ENCODE peak calls at places on chromosomes 3 and 15, in five cellular contexts. S is neuronal stem cell, Z is mesenchymal stem cell, R is H1, V is trophoblast cell. M is an unnamed sample.

GRCh38 chr3:175150812-175151411 is 291.8 kb downstream of the NAALADL2 start:
- DNase-seq in R (no peak), S (no peak), Z (no peak), V (peak), M (no peak)

GRCh38 chr3:67463656-67464055 is 190.8 kb downstream of the SUCLG2 start:
- DNase-seq in S (no peak), V (no peak), R (no peak), Z (no peak), M (no peak)

GRCh38 chr15:74664028-74664616 is 31.7 kb downstream of the EDC3 start:
- DNase-seq in Z (peak), R (no peak), S (no peak), V (no peak), M (no peak)

GRCh38 chr15:58666957-58667356 is 82.5 kb downstream of the ADAM10 start:
- DNase-seq in Z (peak), V (no peak), R (no peak), S (no peak), M (no peak)

GRCh38 chr3:132341746-132342145 is 24.5 kb downstream of the ACP3 start:
- DNase-seq in V (no peak), Z (no peak), S (no peak), R (no peak), M (no peak)

GRCh38 chr3:18390024-18390660 is 35.0 kb downstream of the SATB1 start:
- DNase-seq in R (no peak), S (no peak), V (no peak), Z (no peak), M (no peak)

GRCh38 chr3:84692261-84692660 is 266.5 kb upstream of the CADM2 start:
- DNase-seq in R (no peak), V (no peak), S (no peak), Z (no peak), M (no peak)

GRCh38 chr15:57821826-57822225 is 115.3 kb downstream of the POLR2M start:
- DNase-seq in R (no peak), S (no peak), V (no peak), Z (no peak), M (no peak)

GRCh38 chr3:139353920-139354556 is 10.2 kb downstream of the MRPS22 start:
- DNase-seq in Z (peak), S (no peak), R (no peak), V (peak), M (no peak)

GRCh38 chr3:77147836-77148578 is 108.1 kb downstream of the ROBO2 start:
- DNase-seq in Z (no peak), S (no peak), R (peak), V (no peak), M (peak)

GRCh38 chr15:87703238-87704111 is 553.1 kb downstream of the NTRK3 start:
- DNase-seq in Z (no peak), V (no peak), R (no peak), S (no peak), M (no peak)

GRCh38 chr3:4978966-4979400 is 254 bp upstream of the BHLHE40 start:
- DNase-seq in S (no peak), R (peak), Z (peak), V (peak), M (peak)

GRCh38 chr3:72756900-72757299 is 91.3 kb downstream of the SHQ1 start:
- DNase-seq in R (no peak), V (no peak), Z (no peak), S (no peak), M (no peak)

GRCh38 chr3:178291971-178292370 is 244.3 kb upstream of the KCNMB2 start:
- DNase-seq in V (no peak), S (no peak), R (no peak), Z (no peak), M (no peak)

GRCh38 chr3:112654492-112654891 is 13.5 kb upstream of the CCDC80 start:
- DNase-seq in V (no peak), Z (no peak), R (no peak), S (no peak), M (no peak)

GRCh38 chr15:89556413-89557262 is 18.6 kb upstream of the TICRR start:
- DNase-seq in R (peak), Z (peak), S (peak), V (peak), M (peak)

GRCh38 chr3:149473314-149473990 is 1.0 kb upstream of the TM4SF4 start:
- DNase-seq in V (no peak), R (no peak), S (no peak), Z (peak), M (no peak)

GRCh38 chr15:43828061-43828657 is 1.4 kb downstream of the WDR76 start:
- DNase-seq in Z (peak), V (no peak), R (no peak), S (no peak), M (no peak)

GRCh38 chr3:21839592-21839991 is 88.6 kb upstream of the ZNF385D start:
- DNase-seq in R (no peak), V (no peak), S (no peak), Z (peak), M (no peak)

GRCh38 chr15:63156086-63156707 is 1.1 kb downstream of the RPS27L start:
- DNase-seq in Z (peak), V (no peak), R (no peak), S (no peak), M (no peak)

GRCh38 chr15:32910839-32911238 is 193.0 kb downstream of the GREM1 start:
- DNase-seq in R (no peak), S (no peak), Z (no peak), V (no peak), M (no peak)

GRCh38 chr15:89781891-89782618 is 5.9 kb downstream of the MESP2 start:
- DNase-seq in S (no peak), R (no peak), Z (peak), V (peak), M (peak)

GRCh38 chr3:65785065-65785645 is 253.6 kb downstream of the MAGI1 start:
- DNase-seq in Z (peak), S (peak), V (no peak), R (no peak), M (no peak)

GRCh38 chr3:16132926-16133325 is 41.6 kb upstream of the GALNT15 start:
- DNase-seq in Z (no peak), V (no peak), S (no peak), R (no peak), M (no peak)

GRCh38 chr3:145639880-145640279 is 521.1 kb downstream of the PLOD2 start:
- DNase-seq in V (no peak), R (no peak), Z (no peak), S (no peak), M (no peak)

GRCh38 chr3:106826861-106827311 is 550.4 kb upstream of the CCDC54 start:
- DNase-seq in R (no peak), Z (peak), V (no peak), S (no peak), M (no peak)

GRCh38 chr15:84961114-84961452 is 20.6 kb upstream of the PDE8A start:
- DNase-seq in Z (peak), R (no peak), S (no peak), V (peak), M (no peak)

GRCh38 chr3:64343692-64344440 is 118.6 kb upstream of the PRICKLE2 start:
- DNase-seq in V (no peak), Z (peak), R (no peak), S (no peak), M (no peak)

GRCh38 chr3:126661965-126662364 is 7.0 kb upstream of the TXNRD3 start:
- DNase-seq in V (no peak), R (no peak), Z (no peak), S (no peak), M (no peak)

GRCh38 chr3:126664591-126665214 is 9.8 kb upstream of the TXNRD3 start:
- DNase-seq in R (no peak), V (no peak), S (no peak), Z (peak), M (peak)

GRCh38 chr3:126663750-126664149 is 8.8 kb upstream of the TXNRD3 start:
- DNase-seq in V (no peak), S (no peak), R (no peak), Z (no peak), M (no peak)

GRCh38 chr3:126661532-126661931 is 6.6 kb upstream of the TXNRD3 start:
- DNase-seq in Z (no peak), V (no peak), S (no peak), R (no peak), M (no peak)

DNA sequence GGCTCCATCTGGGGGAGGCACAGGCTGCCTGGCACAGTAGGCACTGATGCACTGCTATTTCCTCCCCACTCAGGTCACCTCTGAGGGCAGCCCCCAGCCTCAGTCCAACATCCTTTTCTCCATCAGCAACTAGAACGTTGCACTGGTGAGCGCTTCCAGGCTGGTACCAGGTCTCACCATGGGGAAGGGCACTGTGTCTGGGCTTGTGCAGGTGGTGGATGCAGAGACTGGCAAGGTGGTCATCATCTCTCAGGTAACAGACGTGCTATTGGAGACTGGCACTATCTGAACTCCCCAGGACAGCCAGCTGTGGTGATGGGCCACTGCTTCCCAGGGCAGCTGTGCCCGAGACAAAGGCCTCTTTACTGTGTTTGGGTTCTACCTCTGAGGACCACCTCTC is 8.3 kb upstream of the TXNRD3 start:
- DNase-seq in Z (no peak), V (no peak), S (no peak), R (no peak), M (no peak)
- H2BK12ac ChIP-seq in Z (no peak), V (no peak), S (peak), R (no peak), M (no peak)

DNA sequence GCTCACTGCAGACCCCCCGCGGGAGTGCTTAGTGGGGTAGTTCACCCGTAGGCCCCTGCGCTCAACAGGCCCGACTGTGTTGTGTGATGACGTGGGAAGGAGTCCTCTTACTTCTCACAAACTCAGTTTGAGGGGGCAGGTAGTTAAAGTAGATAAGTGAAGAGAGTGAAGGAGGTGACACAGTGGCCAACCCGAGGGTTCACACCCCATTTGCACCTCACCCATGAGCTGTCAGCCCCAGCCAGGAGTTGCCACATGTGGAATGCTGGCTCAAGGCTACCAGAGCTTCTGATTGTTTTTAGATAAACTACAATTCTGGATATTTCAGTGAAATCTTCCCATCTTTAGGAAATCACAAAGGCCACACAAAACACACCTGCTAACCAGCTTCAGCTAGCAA is 64.1 kb upstream of the ABHD17C start:
- DNase-seq in S (no peak), Z (no peak), R (no peak), V (no peak), M (no peak)
- H3K23ac ChIP-seq in S (no peak), Z (no peak), R (no peak), V (no peak), M (no peak)

DNA sequence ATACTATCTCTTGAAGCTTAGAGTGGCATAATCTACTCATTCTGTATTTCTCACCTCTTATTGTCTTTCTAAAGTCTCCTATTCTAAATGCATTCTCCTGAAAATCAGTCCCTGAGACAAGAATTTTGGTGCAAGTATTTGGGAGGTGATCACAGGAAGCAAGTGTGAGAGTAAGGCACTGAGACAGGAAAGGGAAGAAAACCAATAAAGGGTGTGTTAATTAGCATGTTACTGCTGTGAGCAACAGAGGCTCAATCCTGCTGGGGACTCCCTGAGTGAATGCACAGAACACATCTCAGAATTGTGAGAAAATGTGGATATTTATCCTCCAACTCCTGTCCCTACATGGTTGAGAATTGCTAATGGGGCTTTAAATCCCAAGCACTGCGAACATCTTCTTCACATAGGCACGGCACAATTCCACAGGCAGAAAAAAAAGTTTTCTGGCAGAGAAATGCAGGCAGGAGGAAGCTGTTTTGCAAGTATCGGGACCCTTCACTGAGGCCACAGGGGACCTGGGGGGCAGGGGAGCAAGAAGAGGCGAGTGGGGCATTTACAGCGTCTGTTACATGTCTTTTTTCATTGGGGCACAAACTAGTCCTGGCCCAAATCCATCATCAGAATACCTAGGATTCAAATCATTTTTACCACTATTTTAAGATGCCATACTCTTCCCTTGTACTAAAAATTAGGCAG is 27.2 kb upstream of the STT3B start:
- DNase-seq in S (no peak), R (no peak), Z (no peak), V (no peak), M (no peak)
- H2BK12ac ChIP-seq in S (no peak), R (no peak), Z (no peak), V (no peak), M (no peak)

DNA sequence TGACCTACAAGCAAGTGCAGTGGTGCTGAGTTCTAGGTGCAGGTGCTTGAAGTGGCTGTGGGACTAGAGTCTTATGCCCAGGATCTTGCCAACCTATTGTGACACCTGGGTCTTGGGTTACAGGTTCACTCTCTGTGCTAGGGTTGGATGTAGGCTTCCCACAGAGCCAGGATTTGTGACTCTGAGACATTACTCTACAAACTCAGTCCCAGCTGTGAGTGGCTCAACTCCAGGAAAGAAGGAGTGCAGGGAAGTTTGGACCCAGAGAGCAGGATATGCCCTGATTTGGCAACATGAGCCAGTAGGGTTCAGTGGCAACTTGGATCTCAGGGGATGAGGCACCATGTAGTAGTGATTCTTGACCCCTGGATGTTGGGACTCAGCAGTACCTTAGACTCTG is 182.2 kb downstream of the LPP start:
- DNase-seq in Z (no peak), S (no peak), V (no peak), R (no peak), M (no peak)
- H3K23ac ChIP-seq in Z (no peak), S (no peak), V (no peak), R (no peak), M (no peak)

DNA sequence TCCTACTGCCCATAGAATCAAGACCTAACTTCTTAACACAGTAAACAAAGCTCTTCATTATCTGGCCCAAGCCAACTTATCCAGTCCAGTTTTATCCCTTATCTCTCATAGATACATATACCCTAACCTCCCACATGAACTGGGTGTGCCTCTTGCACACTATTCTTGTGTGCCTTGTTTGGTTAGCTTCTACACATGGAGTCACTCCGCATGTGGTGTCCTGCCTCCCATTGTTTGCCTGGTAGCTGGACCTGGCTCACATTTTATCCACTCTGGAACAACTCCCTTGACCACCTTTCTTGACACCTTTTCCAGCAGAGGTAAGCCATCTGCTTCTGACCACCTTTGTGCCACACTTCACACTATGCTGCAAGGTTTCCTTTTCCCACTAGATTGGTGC is 15.2 kb downstream of the TIPARP start:
- DNase-seq in V (no peak), S (no peak), Z (no peak), R (no peak), M (no peak)
- H2BK12ac ChIP-seq in V (no peak), S (no peak), Z (peak), R (no peak), M (no peak)

GRCh38 chr3:23750573-23751484 is 54.9 kb upstream of the UBE2E1 start:
- DNase-seq in S (no peak), R (no peak), V (peak), Z (peak), M (no peak)
- H3K23ac ChIP-seq in S (no peak), R (no peak), V (no peak), Z (no peak), M (no peak)

GRCh38 chr3:51354766-51355615 is 30.1 kb upstream of the MANF start:
- DNase-seq in S (no peak), V (no peak), Z (no peak), R (no peak), M (no peak)

GRCh38 chr3:51355891-51356578 is 29.1 kb upstream of the MANF start:
- DNase-seq in S (no peak), V (no peak), R (no peak), Z (no peak), M (no peak)

GRCh38 chr3:51360806-51361205 is 24.3 kb upstream of the MANF start:
- DNase-seq in S (no peak), Z (no peak), V (no peak), R (no peak), M (no peak)

GRCh38 chr3:51358981-51359380 is 26.1 kb upstream of the MANF start:
- DNase-seq in R (no peak), V (no peak), S (no peak), Z (no peak), M (no peak)

GRCh38 chr3:51357856-51358255 is 27.2 kb upstream of the MANF start:
- DNase-seq in Z (no peak), S (no peak), V (no peak), R (no peak), M (no peak)
- H2BK12ac ChIP-seq in Z (no peak), S (no peak), V (no peak), R (no peak), M (no peak)

DNA sequence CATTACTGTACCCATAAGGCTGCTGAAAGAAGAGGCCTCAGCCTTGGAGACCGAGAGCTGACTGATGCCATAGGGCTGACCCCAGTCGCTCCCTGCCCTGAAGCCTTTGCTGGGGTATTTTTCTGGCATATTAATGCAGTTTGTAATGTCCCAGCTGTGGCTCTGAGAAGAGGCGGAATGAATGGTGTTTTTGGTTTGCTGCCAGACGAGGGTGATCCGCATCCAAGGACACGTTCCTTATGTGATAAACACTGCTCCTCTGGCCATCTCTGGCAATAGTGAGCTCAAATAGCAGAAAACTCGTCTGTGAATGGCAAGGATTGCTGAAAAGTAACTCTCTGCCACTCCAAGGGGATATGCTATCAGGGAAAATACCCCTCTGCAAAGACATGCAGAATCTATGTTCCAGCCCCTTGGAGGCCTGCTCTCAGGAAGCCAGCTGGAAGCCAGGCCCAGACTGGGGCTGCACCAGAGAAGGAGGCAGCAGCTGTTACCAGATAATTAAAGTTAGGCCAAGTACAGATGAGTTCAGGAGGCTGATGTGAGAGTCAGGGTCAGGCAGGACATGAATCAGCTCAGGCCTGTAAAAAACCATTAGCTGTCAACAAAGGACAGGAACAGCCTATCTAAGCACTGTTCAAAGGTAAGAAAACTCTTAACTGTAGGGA is 28.9 kb upstream of the KLHL6 start:
- DNase-seq in S (no peak), V (peak), Z (peak), R (no peak), M (no peak)
- H3K23ac ChIP-seq in S (no peak), V (no peak), Z (no peak), R (no peak), M (no peak)

DNA sequence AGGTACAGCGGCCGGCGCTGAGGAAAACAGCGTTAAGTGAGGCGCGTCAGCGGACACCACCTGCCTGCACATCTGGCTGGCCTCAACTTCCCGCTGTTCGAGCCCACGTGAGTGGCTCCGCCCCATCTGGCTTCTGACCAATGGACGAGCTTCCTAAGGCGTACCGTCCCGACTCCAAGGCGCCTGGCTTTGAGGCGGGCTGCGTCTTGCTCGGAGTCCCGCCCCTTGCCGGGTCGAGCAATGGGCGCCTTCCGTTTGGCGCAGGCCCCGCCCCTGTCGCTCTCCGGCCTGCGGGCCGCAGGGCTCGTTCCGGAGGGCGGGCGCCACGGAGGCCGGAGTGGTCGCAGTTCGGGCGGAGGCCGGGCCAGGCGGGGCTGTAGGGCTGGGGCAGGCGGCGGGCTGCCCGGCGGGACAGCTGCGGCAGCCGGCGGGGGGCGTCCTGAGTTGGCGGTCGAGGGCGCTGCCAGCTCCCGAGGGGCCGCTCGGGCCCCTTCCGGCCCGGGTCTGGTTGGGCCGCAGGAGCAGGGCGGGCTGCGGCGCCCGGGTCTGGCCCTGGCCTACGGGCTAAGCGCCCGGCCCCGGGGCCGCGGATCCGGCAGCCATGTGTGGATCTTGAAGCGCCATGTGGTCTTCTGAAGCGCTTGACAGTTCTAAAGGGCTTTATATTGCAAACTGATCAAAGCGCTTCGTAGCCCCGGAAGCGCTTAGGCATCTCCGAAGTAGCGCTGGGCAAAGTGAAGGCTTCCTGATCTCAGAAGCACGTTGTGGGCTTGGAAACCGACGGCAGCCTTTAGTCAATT is at the start of gene TATDN2:
- DNase-seq in S (peak), R (peak), Z (peak), V (peak), M (peak)
- H2BK12ac ChIP-seq in S (no peak), R (peak), Z (peak), V (peak), M (no peak)

M was measured in H9.